ENCODE peak calls at places on chromosome 19, in ten cellular contexts. F, C, K, V, I, E, Y, T, H and O are unnamed samples.

GRCh38 chr19:31981545-31981944 is 363.9 kb upstream of the ZNF507 start:
- DNase-seq in F (no peak), C (no peak), K (no peak), V (no peak), I (no peak), E (no peak), Y (peak; percentile 16), T (no peak), H (no peak), O (no peak)

GRCh38 chr19:5891938-5892771 is 11.4 kb downstream of the NDUFA11 start:
- DNase-seq in F (peak; percentile 33), C (peak; percentile 53), K (peak; percentile 83), V (no peak), I (peak; percentile 69), E (no peak), Y (peak; percentile 70), T (peak; percentile 33), H (no peak), O (peak; percentile 44)

GRCh38 chr19:27906081-27906480 is 1306.9 kb downstream of the UQCRFS1 start:
- DNase-seq in F (no peak), C (no peak), K (no peak), V (no peak), I (no peak), E (no peak), Y (no peak), T (no peak), H (no peak), O (no peak)

GRCh38 chr19:13574933-13575332 is 68.7 kb upstream of the CACNA1A start:
- DNase-seq in F (peak; percentile 12), C (peak; percentile 47), K (peak; percentile 43), V (peak; percentile 16), I (peak; percentile 48), E (no peak), Y (peak; percentile 48), T (no peak), H (peak; percentile 7), O (no peak)

GRCh38 chr19:23118400-23118799 is 1.6 kb downstream of the ZNF730 start:
- DNase-seq in F (no peak), C (peak; percentile 24), K (no peak), V (no peak), I (no peak), E (no peak), Y (no peak), T (no peak), H (no peak), O (peak; percentile 43)

GRCh38 chr19:46080561-46080960 is 39.8 kb upstream of the IGFL4 start:
- DNase-seq in F (no peak), C (no peak), K (no peak), V (no peak), I (no peak), E (no peak), Y (no peak), T (no peak), H (no peak), O (no peak)

GRCh38 chr19:8695911-8696310 is 2.7 kb downstream of the ACTL9 start:
- DNase-seq in F (no peak), C (no peak), K (no peak), V (no peak), I (no peak), E (no peak), Y (no peak), T (no peak), H (no peak), O (no peak)

GRCh38 chr19:49425922-49426592 is 869 bp downstream of the GFY start:
- DNase-seq in F (no peak), C (peak; percentile 99), K (no peak), V (peak; percentile 73), I (peak; percentile 80), E (no peak), Y (peak; percentile 100), T (no peak), H (no peak), O (peak; percentile 53)

GRCh38 chr19:42280761-42281174 is 11.7 kb downstream of the CIC start:
- DNase-seq in F (no peak), C (no peak), K (peak; percentile 58), V (no peak), I (peak; percentile 69), E (no peak), Y (no peak), T (peak; percentile 39), H (no peak), O (peak; percentile 76)

GRCh38 chr19:8499048-8499833 is 3.2 kb downstream of the PRAM1 start:
- DNase-seq in F (no peak), C (no peak), K (no peak), V (no peak), I (no peak), E (no peak), Y (no peak), T (no peak), H (no peak), O (no peak)

GRCh38 chr19:1060689-1061088 is 6.3 kb upstream of the ARHGAP45 start:
- DNase-seq in F (no peak), C (no peak), K (no peak), V (no peak), I (no peak), E (no peak), Y (no peak), T (no peak), H (no peak), O (no peak)

DNA sequence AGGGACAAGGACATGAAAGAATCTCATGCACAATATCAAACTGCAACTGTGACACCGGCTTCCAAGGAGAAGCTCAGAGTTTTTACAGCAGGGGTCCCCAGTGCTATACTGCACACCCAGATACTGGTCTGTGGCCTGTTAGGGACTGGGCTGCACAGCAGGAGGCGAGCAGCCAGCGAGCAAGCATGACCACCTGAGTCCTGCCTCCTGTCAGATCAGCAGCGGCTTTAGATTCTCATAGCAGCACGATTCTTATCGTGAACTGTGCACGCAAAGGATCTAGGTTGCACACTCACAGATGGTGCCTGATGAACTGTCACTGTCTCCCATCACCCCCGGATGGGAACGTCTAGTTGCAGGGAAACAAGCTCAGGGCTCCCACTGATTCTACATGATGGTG is 13.1 kb upstream of the CD22 start:
- DNase-seq in F (no peak), C (no peak), K (no peak), V (no peak), I (peak; percentile 41), E (no peak), Y (no peak), T (no peak), H (peak; percentile 67), O (no peak)
- TF ChIP-seq CTCF in F (no peak), C (no peak), K (no peak), V (no peak), I (peak; percentile 55), E (no peak), Y (no peak), T (no peak), H (peak; percentile 61), O (no peak)

GRCh38 chr19:12284226-12284625 is 10.5 kb downstream of the ZNF44 start:
- DNase-seq in F (no peak), C (no peak), K (no peak), V (no peak), I (no peak), E (no peak), Y (no peak), T (no peak), H (no peak), O (no peak)
- TF ChIP-seq MAX in F (no peak), C (no peak), K (no peak), V (no peak), I (no peak), E (no peak), Y (no peak), T (no peak), H (no peak), O (no peak)

DNA sequence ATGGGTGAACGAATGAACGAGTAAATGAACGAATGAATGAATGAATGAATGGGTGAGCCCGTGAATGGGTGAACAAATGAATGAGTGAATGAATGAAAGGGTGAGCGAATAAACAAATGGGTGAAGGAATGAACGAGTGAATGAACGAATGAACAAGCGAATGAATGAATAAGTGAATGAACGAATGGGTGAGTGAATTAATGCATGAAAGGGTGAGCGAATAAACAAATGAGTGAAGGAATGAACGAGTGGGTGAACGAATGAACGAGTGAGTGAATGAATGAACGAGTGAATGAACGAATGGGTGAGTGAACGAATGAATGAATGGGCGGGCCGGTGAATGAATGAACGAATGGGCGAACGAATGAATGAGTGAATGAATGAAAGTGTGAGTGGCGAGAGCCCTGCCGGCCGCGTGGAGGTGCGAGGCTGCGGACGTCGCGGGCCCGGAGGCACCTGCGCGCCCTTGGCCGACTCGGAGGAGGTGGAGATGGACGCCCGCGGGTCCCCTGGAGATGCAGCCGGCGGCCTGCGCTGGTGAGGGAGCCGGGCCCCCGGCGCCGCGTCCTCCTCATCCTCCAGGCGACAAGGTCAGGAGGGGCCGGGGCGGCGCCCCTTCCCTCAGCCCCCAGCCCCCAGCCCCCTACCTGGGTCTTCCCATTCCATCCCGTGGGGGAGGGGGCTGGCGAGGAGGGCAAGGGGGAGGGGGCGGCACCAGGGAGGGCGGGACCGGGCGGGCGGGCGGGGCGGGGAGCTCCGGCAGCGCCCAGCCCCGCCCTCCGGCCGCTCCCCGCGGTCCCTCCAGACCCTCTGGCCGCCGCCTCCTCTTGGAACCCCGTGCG is 15.4 kb downstream of the ANKRD24 start:
- DNase-seq in F (peak; percentile 39), C (peak; percentile 77), K (peak; percentile 81), V (no peak), I (peak; percentile 84), E (no peak), Y (peak; percentile 80), T (no peak), H (no peak), O (no peak)
- TF ChIP-seq CTCF in F (no peak), C (no peak), K (no peak), V (no peak), I (no peak), E (no peak), Y (no peak), T (no peak), H (no peak), O (no peak)

GRCh38 chr19:55383789-55384575 is at the start of gene TMEM238:
- DNase-seq in F (peak; percentile 72), C (peak; percentile 73), K (peak; percentile 88), V (no peak), I (peak; percentile 74), E (no peak), Y (peak; percentile 72), T (peak; percentile 64), H (no peak), O (peak; percentile 76)
- TF ChIP-seq MAX in F (peak; percentile 21), C (no peak), K (peak; percentile 45), V (peak; percentile 60), I (no peak), E (peak; percentile 39), Y (peak; percentile 13), T (no peak), H (no peak), O (no peak)

DNA sequence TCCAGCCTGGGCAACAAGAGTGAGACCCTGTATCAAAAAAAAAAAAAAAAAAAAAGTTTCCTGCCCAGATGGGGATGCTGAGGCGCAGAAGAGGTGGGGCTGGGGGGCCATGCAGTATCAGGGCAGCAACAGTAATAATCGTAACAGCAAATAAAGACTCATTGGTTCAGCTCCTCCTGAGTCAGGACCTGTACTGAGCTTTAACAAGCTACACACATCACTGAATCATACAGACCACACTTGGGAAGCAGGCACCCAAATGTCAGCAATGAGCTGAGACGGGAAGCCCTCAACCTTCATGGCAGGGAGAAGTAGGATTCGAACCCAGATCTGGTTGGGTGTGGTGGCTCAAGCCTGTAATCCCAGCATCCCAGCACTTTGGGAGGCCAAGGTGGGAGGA is 10.6 kb upstream of the DPF1 start:
- DNase-seq in F (no peak), C (no peak), K (no peak), V (no peak), I (no peak), E (no peak), Y (no peak), T (no peak), H (no peak), O (no peak)
- TF ChIP-seq CTCF in F (no peak), C (no peak), K (no peak), V (no peak), I (no peak), E (no peak), Y (no peak), T (no peak), H (no peak), O (no peak)